ENCODE peak calls at places on chromosomes 6 and 20, in four cellular contexts. O is uterus, U is Peyer's patch, L is dorsolateral prefrontal cortex. N is an unnamed sample.

GRCh38 chr20:21503345-21503744 is 10.5 kb downstream of the NKX2-2 start:
- DNase-seq in L (no peak), O (no peak), U (no peak), N (no peak)

GRCh38 chr20:11140359-11140758 is 466.6 kb upstream of the JAG1 start:
- DNase-seq in O (no peak), L (no peak), U (no peak), N (no peak)

GRCh38 chr6:137970368-137970767 is 103.3 kb downstream of the TNFAIP3 start:
- DNase-seq in O (no peak), U (no peak), L (no peak), N (peak; percentile 37)

GRCh38 chr6:84137051-84137375 is 90.4 kb downstream of the CEP162 start:
- DNase-seq in L (no peak), O (no peak), U (no peak), N (no peak)

GRCh38 chr6:11043552-11043960 is 549 bp downstream of the ELOVL2 start:
- DNase-seq in U (no peak), O (no peak), L (no peak), N (no peak)

GRCh38 chr6:30489081-30490030 is at the start of gene HLA-E:
- DNase-seq in O (peak; percentile 99), L (peak; percentile 94), U (peak; percentile 98), N (peak; percentile 90)

GRCh38 chr6:12421596-12421995 is 131.4 kb downstream of the EDN1 start:
- DNase-seq in U (no peak), L (no peak), O (no peak), N (no peak)

GRCh38 chr20:17697171-17697570 is 2.6 kb upstream of the BANF2 start:
- DNase-seq in L (no peak), O (no peak), U (no peak), N (no peak)

GRCh38 chr6:73803562-73804221 is 107.7 kb downstream of the CD109 start:
- DNase-seq in L (no peak), O (peak; percentile 34), U (no peak), N (peak; percentile 9)

GRCh38 chr6:37473364-37474095 is 26.2 kb downstream of the CCDC167 start:
- DNase-seq in U (no peak), L (no peak), O (no peak), N (no peak)

GRCh38 chr6:166488081-166488685 is 98.3 kb downstream of the RAMACL start:
- DNase-seq in L (peak; percentile 41), O (peak; percentile 60), U (peak; percentile 90), N (peak; percentile 70)

GRCh38 chr6:9405369-9405768 is 970.0 kb upstream of the SLC35B3 start:
- DNase-seq in L (no peak), U (no peak), O (no peak), N (no peak)

GRCh38 chr6:166612471-166612881 is 14.6 kb downstream of the RPS6KA2 start:
- DNase-seq in L (no peak), O (peak; percentile 32), U (no peak), N (no peak)

GRCh38 chr6:132425176-132425575 is 23.9 kb upstream of the MOXD1 start:
- DNase-seq in L (no peak), U (no peak), O (no peak), N (no peak)

DNA sequence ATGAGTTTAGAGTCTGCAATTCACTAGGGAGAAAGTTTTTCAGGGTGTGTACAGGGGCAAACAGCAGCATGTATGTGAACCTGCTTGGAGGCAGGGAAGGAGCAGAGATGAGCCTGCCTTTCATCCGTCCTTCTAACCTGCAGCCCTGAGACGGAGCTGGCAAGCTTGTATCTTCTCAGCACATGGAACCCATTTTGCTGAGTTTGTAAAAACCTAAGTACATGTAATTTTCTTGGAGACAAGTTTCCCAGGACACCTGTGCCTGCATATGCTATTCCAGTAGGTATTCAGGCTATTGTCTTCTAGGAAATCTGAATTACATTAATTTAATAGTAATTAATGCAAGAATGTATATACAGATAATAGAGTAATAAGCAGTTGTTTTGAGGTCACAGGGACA is 28.8 kb upstream of the MOXD1 start:
- DNase-seq in L (no peak), O (no peak), U (no peak), N (no peak)
- H3K27ac ChIP-seq in L (no peak overlapping the region), O (no peak overlapping the region), U (no peak overlapping the region), N (no peak overlapping the region)

DNA sequence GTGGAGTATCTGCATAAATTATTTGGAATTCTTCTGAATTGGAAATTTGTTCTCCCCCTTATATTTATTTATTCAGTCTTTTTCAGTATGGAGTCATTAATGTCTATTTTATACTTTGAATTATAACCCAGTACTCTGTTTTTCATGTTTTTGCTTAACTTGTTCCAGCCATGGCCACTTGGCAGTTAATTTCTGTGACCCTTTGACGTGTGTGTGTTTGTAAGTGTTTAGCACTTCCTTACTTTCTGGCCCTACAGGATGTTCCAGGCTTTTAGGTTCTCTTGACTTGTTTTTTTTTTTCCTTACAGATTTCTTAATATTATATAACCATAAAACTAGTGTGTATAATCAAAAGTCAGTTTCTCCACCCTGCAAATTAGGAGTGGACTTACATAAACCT is 24.1 kb downstream of the ENPP1 start:
- DNase-seq in U (no peak), L (no peak), O (peak; percentile 56), N (no peak)
- H3K27ac ChIP-seq in U (no peak overlapping the region), L (no peak overlapping the region), O (peak overlapping the region; percentile 85), N (no peak overlapping the region)

GRCh38 chr6:111710439-111710838 is 104.8 kb upstream of the TRAF3IP2 start:
- DNase-seq in L (no peak), U (no peak), O (no peak), N (no peak)

GRCh38 chr6:111711989-111712388 is 106.3 kb upstream of the TRAF3IP2 start:
- DNase-seq in U (no peak), O (no peak), L (no peak), N (no peak)

GRCh38 chr6:111709615-111710398 is 104.1 kb upstream of the TRAF3IP2 start:
- DNase-seq in L (peak; percentile 56), U (peak; percentile 72), O (peak; percentile 86), N (peak; percentile 74)

GRCh38 chr6:111711476-111711875 is 105.8 kb upstream of the TRAF3IP2 start:
- DNase-seq in L (peak; percentile 58), O (no peak), U (peak; percentile 57), N (no peak)

DNA sequence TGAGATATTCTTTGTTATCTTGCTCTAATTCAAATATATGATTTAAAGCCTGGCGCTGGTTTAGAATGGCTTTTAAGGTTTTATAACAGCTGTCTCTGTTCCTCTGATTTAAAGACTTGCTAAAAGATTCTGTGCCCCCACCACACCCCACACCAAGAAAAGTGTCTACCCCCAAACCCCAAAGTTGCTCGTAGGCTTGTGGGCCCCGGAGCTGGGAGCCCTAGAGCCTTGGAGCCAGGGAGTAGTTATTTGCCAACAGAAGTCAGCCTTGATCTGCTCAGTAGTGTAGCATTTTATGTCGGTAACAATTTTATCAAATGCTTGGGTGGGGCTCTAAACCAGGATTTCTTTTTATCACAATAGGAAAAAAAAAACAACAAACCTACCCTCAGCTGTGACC is 105.2 kb upstream of the TRAF3IP2 start:
- DNase-seq in L (no peak), U (no peak), O (no peak), N (no peak)
- H3K27ac ChIP-seq in L (no peak overlapping the region), U (no peak overlapping the region), O (peak overlapping the region; percentile 76), N (peak overlapping the region; percentile 70)

DNA sequence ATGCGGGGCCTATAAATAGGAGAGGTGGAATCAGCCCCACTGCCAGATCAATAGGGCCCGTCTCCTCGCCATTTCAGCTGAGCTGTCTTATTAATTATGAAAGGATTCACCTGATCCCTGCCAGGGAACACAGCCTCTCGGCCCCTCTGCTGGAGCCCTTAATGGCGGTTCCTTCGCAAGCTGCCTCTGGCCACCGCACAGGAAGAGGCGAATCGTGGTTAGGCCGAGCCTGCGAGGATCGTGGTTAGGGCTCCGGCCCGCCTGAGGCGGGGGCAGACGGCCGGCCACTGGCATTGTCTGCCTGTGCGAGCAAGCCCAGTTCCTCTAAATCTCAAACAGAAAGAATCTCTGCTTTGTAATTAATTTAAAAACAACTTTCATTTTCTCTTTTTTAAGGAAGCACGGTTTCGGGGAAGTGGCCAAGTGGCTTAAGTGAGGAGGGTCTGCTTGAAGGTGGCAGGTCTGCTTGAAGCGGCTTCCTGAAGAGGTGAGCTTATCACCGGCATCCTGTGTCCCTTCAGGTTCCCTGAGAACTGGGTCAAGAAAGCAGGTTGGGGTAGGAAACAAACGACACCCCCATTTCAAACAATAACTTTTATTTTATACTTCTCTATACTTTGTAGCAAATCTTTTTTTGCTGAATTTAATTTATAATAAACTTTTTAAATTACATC is 9.2 kb downstream of the NRN1 start:
- DNase-seq in L (no peak), U (no peak), O (no peak), N (peak; percentile 39)
- H3K27ac ChIP-seq in L (no peak overlapping the region), U (peak overlapping the region; percentile 21), O (peak overlapping the region; percentile 49), N (no peak overlapping the region)

GRCh38 chr6:159982726-159983506 is 14.0 kb downstream of the IGF2R start:
- DNase-seq in O (no peak), U (no peak), L (no peak), N (no peak)
- H3K27ac ChIP-seq in O (peak overlapping the region; percentile 75), U (peak overlapping the region; percentile 5), L (no peak overlapping the region), N (peak overlapping the region; percentile 84)

DNA sequence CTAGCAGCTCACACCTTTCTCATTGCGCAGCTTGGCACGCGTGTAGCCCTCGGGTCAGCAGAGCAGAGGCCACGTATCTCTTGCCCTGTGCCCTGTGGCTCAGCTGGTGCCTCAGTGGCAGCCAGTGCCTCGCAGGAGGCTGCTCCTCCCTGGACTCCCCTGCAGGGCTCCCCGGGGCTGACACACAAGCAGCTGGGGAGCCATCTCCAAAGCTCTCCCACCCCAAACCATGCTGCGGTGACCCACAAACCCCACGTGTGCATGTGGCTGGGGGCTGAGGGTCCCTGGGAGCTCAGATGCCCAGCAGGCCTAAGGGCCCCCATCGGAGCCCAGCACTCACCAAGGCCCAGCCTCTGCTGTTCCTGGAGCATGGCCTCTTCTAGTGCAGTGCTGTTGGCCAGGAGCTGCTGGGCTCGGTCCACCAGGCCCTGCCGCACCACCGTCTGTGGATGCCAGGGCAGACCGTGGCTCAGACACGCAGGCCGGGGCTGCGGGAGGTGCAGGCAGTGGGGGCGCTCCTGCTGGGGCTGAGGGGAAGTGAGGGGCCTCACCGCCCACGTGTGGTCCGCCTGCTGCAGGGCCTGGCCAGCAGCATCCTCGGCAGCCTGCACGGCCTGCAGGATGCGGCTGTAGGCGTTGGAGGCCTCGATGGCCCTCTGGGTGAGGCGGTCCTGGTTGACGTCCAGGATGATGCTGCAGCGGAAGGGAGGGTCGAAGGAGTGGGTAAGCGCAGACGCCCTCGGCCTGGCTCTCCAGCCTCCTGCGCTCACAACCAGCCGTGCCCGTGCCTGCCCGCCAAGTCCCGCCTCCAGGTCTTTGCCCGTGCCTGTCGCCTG is 13.8 kb downstream of the ADRM1 start:
- DNase-seq in L (peak; percentile 38), O (no peak), U (no peak), N (no peak)
- H3K27ac ChIP-seq in L (no peak overlapping the region), O (no peak overlapping the region), U (no peak overlapping the region), N (no peak overlapping the region)

GRCh38 chr20:38190166-38190565 is 25.1 kb upstream of the TGM2 start:
- DNase-seq in L (no peak), U (peak; percentile 19), O (no peak), N (no peak)
- H3K27ac ChIP-seq in L (no peak overlapping the region), U (no peak overlapping the region), O (no peak overlapping the region), N (no peak overlapping the region)

N was measured in CD4-positive, CD25-positive, alpha-beta regulatory T cell.